ENCODE peak calls at places on chromosome 4, in five cellular contexts. K, R, Y, F and C are unnamed samples.

GRCh38 chr4:2924286-2924685 is 38.9 kb downstream of the NOP14 start:
- DNase-seq in K (no peak), F (no peak), Y (no peak), R (no peak), C (no peak)

GRCh38 chr4:71974681-71975080 is 57.1 kb upstream of the NPFFR2 start:
- DNase-seq in F (peak; percentile 5), R (no peak), Y (no peak), K (no peak), C (peak; percentile 51)

GRCh38 chr4:186669159-186669720 is 54.4 kb downstream of the FAT1 start:
- DNase-seq in R (peak; percentile 16), Y (no peak), K (no peak), F (peak; percentile 34), C (peak; percentile 35)

GRCh38 chr4:5676763-5677162 is 31.6 kb downstream of the EVC2 start:
- DNase-seq in Y (no peak), K (no peak), R (peak; percentile 20), F (no peak), C (no peak)

GRCh38 chr4:157143365-157143764 is 67.4 kb downstream of the GLRB start:
- DNase-seq in K (no peak), F (no peak), Y (no peak), R (no peak), C (no peak)

GRCh38 chr4:189001283-189001970 is 862.2 kb downstream of the TRIML1 start:
- DNase-seq in R (no peak), Y (no peak), F (no peak), K (no peak), C (no peak)

GRCh38 chr4:10063544-10064300 is 42.4 kb upstream of the SLC2A9 start:
- DNase-seq in Y (peak; percentile 18), R (no peak), K (peak; percentile 68), F (peak; percentile 27), C (peak; percentile 81)

GRCh38 chr4:166091914-166092510 is 219.0 kb downstream of the TLL1 start:
- DNase-seq in K (no peak), R (peak; percentile 64), F (peak; percentile 23), Y (no peak), C (peak; percentile 72)

GRCh38 chr4:108834787-108835384 is 72.0 kb upstream of the ETNPPL start:
- DNase-seq in R (peak; percentile 48), Y (no peak), K (no peak), F (peak; percentile 6), C (peak; percentile 48)

GRCh38 chr4:110196206-110196870 is 2.1 kb downstream of the ELOVL6 start:
- DNase-seq in F (peak; percentile 18), K (peak; percentile 86), Y (peak; percentile 67), R (peak; percentile 67), C (peak; percentile 57)

GRCh38 chr4:112082954-112083586 is 62.2 kb upstream of the FAM241A start:
- DNase-seq in Y (no peak), F (peak; percentile 70), R (no peak), K (no peak), C (peak; percentile 99)

GRCh38 chr4:5753766-5754528 is 42.9 kb downstream of the EVC start:
- DNase-seq in Y (no peak), R (no peak), F (peak; percentile 35), K (no peak), C (peak; percentile 95)

GRCh38 chr4:185128272-185129119 is 14.6 kb upstream of the SLC25A4 start:
- DNase-seq in R (no peak), K (peak; percentile 71), Y (peak; percentile 62), F (peak; percentile 41), C (no peak)

GRCh38 chr4:26609398-26609797 is 25.5 kb downstream of the TBC1D19 start:
- DNase-seq in Y (no peak), R (no peak), K (no peak), F (no peak), C (no peak)

GRCh38 chr4:52110171-52110570 is 59.1 kb downstream of the SPATA18 start:
- DNase-seq in F (no peak), R (no peak), K (no peak), Y (no peak), C (no peak)